ENCODE peak calls at places on chromosomes 16 and 17, in five cellular contexts. R is neural crest cell; J is kidney epithelial cell; K is CD8-positive, alpha-beta T cell; D is WTC11. A is an unnamed sample.
A peak's percentile ranks its signal among the peaks of the same experiment; 100 is the strongest.

GRCh38 chr16:24580665-24581064 is 41.3 kb downstream of the RBBP6 start:
- DNase-seq in R (no peak), J (no peak), K (no peak), D (no peak), A (no peak)

GRCh38 chr17:6914711-6915110 is 81.1 kb upstream of the ALOX12 start:
- DNase-seq in R (no peak), J (no peak), K (peak; percentile 39), D (no peak), A (no peak)

GRCh38 chr17:17019891-17020456 is 22.3 kb upstream of the MPRIP start:
- DNase-seq in R (no peak), J (no peak), K (no peak), D (no peak), A (no peak)

GRCh38 chr17:38877130-38877851 is 7.4 kb downstream of the LASP1 start:
- DNase-seq in R (no peak), J (no peak), K (peak; percentile 75), D (peak; percentile 42), A (no peak)

GRCh38 chr16:80569440-80570105 is 28.8 kb downstream of the DYNLRB2 start:
- DNase-seq in R (no peak), J (peak; percentile 18), K (peak; percentile 76), D (no peak), A (no peak)

GRCh38 chr17:3002538-3003301 is 60.7 kb downstream of the OR1D5 start:
- DNase-seq in R (no peak), J (no peak), K (no peak), D (no peak), A (peak; percentile 62)

GRCh38 chr17:7587831-7588230 is 2.1 kb downstream of the SOX15 start:
- DNase-seq in R (no peak), J (no peak), K (no peak), D (no peak), A (peak; percentile 69)

GRCh38 chr17:5678171-5678570 is 93.9 kb upstream of the NLRP1 start:
- DNase-seq in R (no peak), J (no peak), K (no peak), D (no peak), A (no peak)

GRCh38 chr17:42845918-42846593 is 1.7 kb downstream of the AOC2 start:
- DNase-seq in R (no peak), J (no peak), K (no peak), D (no peak), A (no peak)

GRCh38 chr17:7912927-7913524 is 3.1 kb downstream of the RNF227 start:
- DNase-seq in R (no peak), J (peak; percentile 63), K (peak; percentile 65), D (no peak), A (peak; percentile 53)

GRCh38 chr17:73281926-73282325 is 20.2 kb upstream of the CPSF4L start:
- DNase-seq in R (no peak), J (no peak), K (no peak), D (no peak), A (no peak)

GRCh38 chr16:65178151-65178550 is 56.3 kb upstream of the CDH11 start:
- DNase-seq in R (no peak), J (peak; percentile 28), K (no peak), D (no peak), A (no peak)

GRCh38 chr17:70329751-70330150 is 160.4 kb downstream of the KCNJ2 start:
- DNase-seq in R (no peak), J (no peak), K (no peak), D (no peak), A (no peak)

GRCh38 chr16:78606572-78606971 is 507.1 kb downstream of the WWOX start:
- DNase-seq in R (peak; percentile 5), J (no peak), K (no peak), D (no peak), A (no peak)

GRCh38 chr16:152141-153128 is at the start of gene HBZ:
- DNase-seq in R (no peak), J (no peak), K (no peak), D (no peak), A (no peak)

GRCh38 chr16:68784721-68785120 is 47.6 kb downstream of the CDH1 start:
- DNase-seq in R (no peak), J (no peak), K (no peak), D (no peak), A (no peak)

GRCh38 chr16:68784226-68784625 is 47.1 kb downstream of the CDH1 start:
- DNase-seq in R (no peak), J (no peak), K (no peak), D (no peak), A (no peak)

GRCh38 chr16:68785715-68786114 is 48.6 kb downstream of the CDH1 start:
- DNase-seq in R (no peak), J (no peak), K (no peak), D (no peak), A (no peak)

GRCh38 chr16:68790130-68790761 is 53.1 kb upstream of the TANGO6 start:
- DNase-seq in R (no peak), J (peak; percentile 81), K (no peak), D (peak; percentile 21), A (no peak)

DNA sequence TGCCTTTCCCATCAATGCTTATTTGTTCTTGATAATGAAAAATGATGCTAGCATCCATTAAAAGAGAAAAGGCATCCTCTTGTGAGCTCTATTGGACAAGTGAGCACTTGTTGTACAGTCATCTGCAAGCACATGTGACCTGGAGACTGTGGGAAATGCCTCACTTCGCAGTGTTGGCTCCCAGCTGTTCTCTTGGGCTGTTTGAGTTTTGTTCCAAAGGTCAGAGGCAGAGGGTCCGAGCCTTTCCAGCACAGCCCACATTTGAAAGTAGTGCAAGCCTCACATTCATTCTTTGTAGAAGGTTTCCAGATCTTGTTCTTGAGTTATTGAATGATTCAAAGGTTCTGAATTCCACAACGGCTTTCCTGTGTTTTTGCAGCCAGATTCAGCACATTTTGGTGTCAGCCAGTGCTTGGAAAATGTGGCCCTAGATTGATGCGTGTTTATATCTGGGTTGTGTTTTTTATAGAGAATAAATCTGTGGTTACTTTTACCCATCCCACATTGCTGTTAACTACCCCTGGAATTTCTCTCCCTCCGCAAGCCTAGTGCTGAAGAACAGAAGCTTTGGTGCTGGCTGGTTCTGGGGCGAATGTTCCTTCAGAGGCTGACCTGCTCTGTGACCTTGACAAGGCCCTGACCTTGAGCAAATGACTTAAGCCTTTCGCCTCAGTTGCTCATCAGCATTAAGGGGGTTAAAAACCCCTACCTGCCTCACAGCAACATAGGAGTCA is 49.8 kb downstream of the CDH1 start:
- DNase-seq in R (no peak), J (no peak), K (no peak), D (no peak), A (no peak)
- TF ChIP-seq CTCF in R (no peak), J (no peak), K (no peak), D (no peak), A (no peak)

GRCh38 chr16:2278272-2278608 is 10.3 kb upstream of the RNPS1 start:
- DNase-seq in R (no peak), J (no peak), K (no peak), D (peak; percentile 41), A (no peak)
- TF ChIP-seq CTCF in R (no peak), J (peak; percentile 17), K (no peak), D (no peak), A (no peak)

DNA sequence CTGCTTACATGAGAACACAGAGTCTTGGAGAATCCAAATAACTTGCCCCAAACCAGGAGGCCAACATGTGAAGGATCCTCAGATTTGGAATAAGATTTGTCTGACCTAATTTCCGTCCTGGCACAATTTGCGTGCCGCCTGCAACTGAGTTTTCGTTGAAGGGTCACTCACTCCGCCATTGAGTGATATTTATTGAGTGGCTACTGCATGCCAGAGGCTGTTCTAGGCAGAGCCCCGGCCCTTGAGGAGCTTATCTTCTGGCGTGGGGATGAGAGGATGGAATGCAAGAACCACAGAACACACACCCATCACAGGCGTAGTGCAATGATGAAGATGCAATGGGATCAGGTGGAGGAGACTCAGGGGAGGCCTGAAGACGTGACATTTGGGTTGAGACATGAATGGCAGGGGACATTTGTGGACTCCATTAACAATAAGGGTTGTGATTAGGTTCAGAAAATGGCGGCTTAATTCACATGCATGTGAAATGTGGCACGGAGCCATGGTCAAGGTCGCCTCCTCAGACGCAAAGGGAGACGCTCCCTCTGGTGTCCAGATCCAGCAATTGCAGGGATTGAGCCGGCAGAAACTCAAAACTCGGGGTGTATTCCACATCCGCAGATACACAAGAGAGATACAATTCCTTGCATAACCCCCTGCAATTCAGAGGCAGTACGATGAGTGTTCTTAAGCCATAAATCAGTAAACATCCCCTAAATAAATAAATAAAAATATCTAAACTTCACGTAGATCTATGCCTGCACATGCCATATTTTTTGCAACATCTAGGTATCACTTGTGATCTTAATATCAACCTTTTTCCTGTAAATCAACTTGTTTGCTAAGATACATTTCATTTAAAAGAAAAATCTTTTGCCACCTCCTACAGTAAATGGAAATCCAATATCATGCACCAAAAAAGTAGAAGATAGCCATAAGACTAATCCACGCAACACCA is 57.9 kb upstream of the CACNG4 start:
- DNase-seq in R (peak; percentile 75), J (peak; percentile 25), K (peak; percentile 58), D (peak; percentile 81), A (no peak)
- TF ChIP-seq CTCF in R (peak; percentile 92), J (peak; percentile 88), K (peak; percentile 67), D (peak; percentile 86), A (peak; percentile 89)

GRCh38 chr17:37361543-37361942 is 14.2 kb upstream of the C17orf78 start:
- DNase-seq in R (no peak), J (no peak), K (no peak), D (no peak), A (no peak)

GRCh38 chr17:37358098-37358829 is 17.5 kb upstream of the C17orf78 start:
- DNase-seq in R (peak; percentile 59), J (no peak), K (peak; percentile 22), D (peak; percentile 85), A (no peak)

GRCh38 chr17:37360632-37361031 is 15.2 kb upstream of the C17orf78 start:
- DNase-seq in R (no peak), J (no peak), K (no peak), D (no peak), A (no peak)

GRCh38 chr17:37359682-37360188 is 16.1 kb upstream of the C17orf78 start:
- DNase-seq in R (no peak), J (no peak), K (no peak), D (no peak), A (no peak)

GRCh38 chr17:37358830-37359681 is 16.7 kb upstream of the C17orf78 start:
- DNase-seq in R (peak; percentile 96), J (peak; percentile 77), K (peak; percentile 92), D (peak; percentile 98), A (peak; percentile 90)
- TF ChIP-seq CTCF in R (peak; percentile 44), J (no peak), K (no peak), D (no peak), A (peak; percentile 67)

DNA sequence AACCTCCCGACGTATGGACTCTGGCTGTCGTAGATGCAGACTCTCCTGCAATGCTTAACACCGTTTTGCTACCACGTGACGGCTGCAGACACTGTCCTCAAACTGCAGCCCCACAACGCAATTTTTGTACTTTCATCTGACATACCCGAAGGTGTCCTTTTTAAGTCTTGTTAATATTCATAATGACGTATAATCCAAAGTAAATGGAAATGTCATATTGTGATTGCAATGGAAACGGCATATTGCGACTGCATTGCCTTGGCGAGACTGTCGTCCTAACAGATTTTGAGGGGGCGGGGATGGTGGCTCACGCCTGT is 79.3 kb upstream of the TBC1D3K start:
- DNase-seq in R (no peak), J (no peak), K (no peak), D (no peak), A (no peak)
- TF ChIP-seq CTCF in R (no peak), J (no peak), K (peak; percentile 36), D (no peak), A (peak; percentile 52)

GRCh38 chr17:75181608-75182318 is 996 bp downstream of the SUMO2 start:
- DNase-seq in R (no peak), J (no peak), K (peak; percentile 42), D (no peak), A (peak; percentile 46)
- TF ChIP-seq CTCF in R (no peak), J (no peak), K (no peak), D (no peak), A (no peak)